ENCODE peak calls at places on chromosomes 6 and 20, in six cellular contexts. W, F, B, A, C and U are unnamed samples.

GRCh38 chr6:18323935-18324707 is 59.8 kb upstream of the DEK start:
- DNase-seq in W (no peak), F (peak), B (peak), A (peak), C (peak), U (no peak)

GRCh38 chr6:73665686-73666319 is 12.0 kb upstream of the SLC17A5 start:
- DNase-seq in W (no peak), F (no peak), B (no peak), A (no peak), C (no peak), U (no peak)

GRCh38 chr20:8399963-8400362 is 267.9 kb downstream of the PLCB1 start:
- DNase-seq in W (no peak), F (no peak), B (no peak), A (peak), C (no peak), U (no peak)

GRCh38 chr6:91486200-91486599 is 899.3 kb upstream of the MAP3K7 start:
- DNase-seq in W (no peak), F (no peak), B (no peak), A (no peak), C (no peak), U (no peak)

GRCh38 chr20:35319206-35320197 is 27.3 kb upstream of the FAM83C start:
- DNase-seq in W (no peak), F (no peak), B (no peak), A (no peak), C (no peak), U (no peak)

GRCh38 chr20:35171753-35172433 is at the start of gene PROCR:
- DNase-seq in W (peak), F (peak), B (peak), A (peak), C (peak), U (peak)

GRCh38 chr20:2625062-2625461 is 27.4 kb upstream of the NOP56 start:
- DNase-seq in W (no peak), F (no peak), B (no peak), A (no peak), C (no peak), U (no peak)

GRCh38 chr20:13231031-13231752 is 10.1 kb downstream of the ISM1 start:
- DNase-seq in W (no peak), F (no peak), B (no peak), A (peak), C (peak), U (peak)

GRCh38 chr6:43911625-43912577 is 141.9 kb downstream of the VEGFA start:
- DNase-seq in W (no peak), F (peak), B (no peak), A (no peak), C (no peak), U (no peak)

GRCh38 chr6:165055231-165055630 is 254.2 kb downstream of the C6orf118 start:
- DNase-seq in W (no peak), F (peak), B (no peak), A (no peak), C (no peak), U (no peak)

GRCh38 chr6:23940466-23940865 is 185.5 kb upstream of the NRSN1 start:
- DNase-seq in W (no peak), F (no peak), B (peak), A (no peak), C (no peak), U (no peak)

GRCh38 chr6:41271901-41272395 is 14.5 kb downstream of the TREM1 start:
- DNase-seq in W (no peak), F (no peak), B (no peak), A (no peak), C (no peak), U (no peak)

GRCh38 chr6:166438211-166438861 is 55.6 kb upstream of the MPC1 start:
- DNase-seq in W (no peak), F (no peak), B (no peak), A (no peak), C (no peak), U (no peak)

GRCh38 chr6:107185570-107185969 is 70.3 kb upstream of the BEND3 start:
- DNase-seq in W (no peak), F (peak), B (peak), A (no peak), C (peak), U (no peak)

GRCh38 chr20:32984196-32984595 is 20.0 kb downstream of the SUN5 start:
- DNase-seq in W (no peak), F (peak), B (peak), A (no peak), C (no peak), U (no peak)

GRCh38 chr6:3402310-3403243 is 54.3 kb downstream of the SLC22A23 start:
- DNase-seq in W (no peak), F (no peak), B (no peak), A (no peak), C (no peak), U (no peak)

GRCh38 chr6:9540126-9540525 is 874.7 kb downstream of the TFAP2A start:
- DNase-seq in W (no peak), F (no peak), B (no peak), A (no peak), C (no peak), U (no peak)